ENCODE peak calls at places on chromosomes 3 and 15, in six cellular contexts. One of them, this sample, is unnamed.

GRCh38 chr15:36358094-36358961 is 221.1 kb upstream of the CDIN1 start:
- DNase-seq in neuronal stem cell: no peak
- DNase-seq in H9: no peak
- DNase-seq in mesenchymal stem cell: peak; percentile 75
- DNase-seq in IMR-90: peak; percentile 95
- DNase-seq in H1: no peak
- DNase-seq in this sample: no peak

GRCh38 chr3:60841355-60841754 is 409.9 kb downstream of the FHIT start:
- DNase-seq in neuronal stem cell: no peak
- DNase-seq in H9: no peak
- DNase-seq in mesenchymal stem cell: peak; percentile 64
- DNase-seq in IMR-90: no peak
- DNase-seq in H1: no peak
- DNase-seq in this sample: peak; percentile 33

GRCh38 chr3:112390783-112391641 is 58.1 kb downstream of the CD200 start:
- DNase-seq in neuronal stem cell: peak; percentile 3
- DNase-seq in H9: peak; percentile 68
- DNase-seq in mesenchymal stem cell: peak; percentile 81
- DNase-seq in IMR-90: peak; percentile 98
- DNase-seq in H1: peak; percentile 38
- DNase-seq in this sample: peak; percentile 66

GRCh38 chr15:80107774-80108173 is 45.0 kb upstream of the FAH start:
- DNase-seq in neuronal stem cell: no peak
- DNase-seq in H9: no peak
- DNase-seq in mesenchymal stem cell: no peak
- DNase-seq in IMR-90: no peak
- DNase-seq in H1: no peak
- DNase-seq in this sample: peak; percentile 7

GRCh38 chr3:25895443-25895842 is 105.6 kb downstream of the OXSM start:
- DNase-seq in neuronal stem cell: no peak
- DNase-seq in H9: no peak
- DNase-seq in mesenchymal stem cell: no peak
- DNase-seq in IMR-90: peak; percentile 84
- DNase-seq in H1: no peak
- DNase-seq in this sample: peak; percentile 68

GRCh38 chr15:59622289-59622688 is 10.7 kb downstream of the GCNT3 start:
- DNase-seq in neuronal stem cell: no peak
- DNase-seq in H9: peak; percentile 75
- DNase-seq in mesenchymal stem cell: peak; percentile 47
- DNase-seq in IMR-90: peak; percentile 34
- DNase-seq in H1: peak; percentile 21
- DNase-seq in this sample: peak; percentile 71

GRCh38 chr15:92902020-92902419 is 1.9 kb downstream of the CHD2 start:
- DNase-seq in neuronal stem cell: no peak
- DNase-seq in H9: no peak
- DNase-seq in mesenchymal stem cell: no peak
- DNase-seq in IMR-90: no peak
- DNase-seq in H1: no peak
- DNase-seq in this sample: no peak

GRCh38 chr3:197881601-197882000 is 68.4 kb upstream of the RPL35A start:
- DNase-seq in neuronal stem cell: no peak
- DNase-seq in H9: no peak
- DNase-seq in mesenchymal stem cell: no peak
- DNase-seq in IMR-90: no peak
- DNase-seq in H1: no peak
- DNase-seq in this sample: no peak

GRCh38 chr3:126352476-126353454 is 4.4 kb downstream of the KLF15 start:
- DNase-seq in neuronal stem cell: no peak
- DNase-seq in H9: no peak
- DNase-seq in mesenchymal stem cell: no peak
- DNase-seq in IMR-90: peak; percentile 40
- DNase-seq in H1: no peak
- DNase-seq in this sample: no peak

GRCh38 chr15:62455441-62455921 is 290.4 kb upstream of the C2CD4B start:
- DNase-seq in neuronal stem cell: no peak
- DNase-seq in H9: no peak
- DNase-seq in mesenchymal stem cell: peak; percentile 42
- DNase-seq in IMR-90: peak; percentile 50
- DNase-seq in H1: no peak
- DNase-seq in this sample: no peak

GRCh38 chr3:172512363-172512762 is 10.9 kb downstream of the TNFSF10 start:
- DNase-seq in neuronal stem cell: no peak
- DNase-seq in H9: no peak
- DNase-seq in mesenchymal stem cell: peak; percentile 41
- DNase-seq in IMR-90: no peak
- DNase-seq in H1: no peak
- DNase-seq in this sample: no peak

GRCh38 chr15:88398011-88398410 is 69.2 kb downstream of the MRPL46 start:
- DNase-seq in neuronal stem cell: no peak
- DNase-seq in H9: no peak
- DNase-seq in mesenchymal stem cell: no peak
- DNase-seq in IMR-90: no peak
- DNase-seq in H1: no peak
- DNase-seq in this sample: no peak

GRCh38 chr3:14141144-14141543 is 16.3 kb downstream of the TMEM43 start:
- DNase-seq in neuronal stem cell: no peak
- DNase-seq in H9: no peak
- DNase-seq in mesenchymal stem cell: no peak
- DNase-seq in IMR-90: peak; percentile 50
- DNase-seq in H1: no peak
- DNase-seq in this sample: no peak

GRCh38 chr3:66520716-66521115 is 19.9 kb upstream of the LRIG1 start:
- DNase-seq in neuronal stem cell: no peak
- DNase-seq in H9: no peak
- DNase-seq in mesenchymal stem cell: peak; percentile 13
- DNase-seq in IMR-90: peak; percentile 64
- DNase-seq in H1: no peak
- DNase-seq in this sample: no peak

GRCh38 chr3:4981688-4982494 is 2.7 kb downstream of the BHLHE40 start:
- DNase-seq in neuronal stem cell: no peak
- DNase-seq in H9: no peak
- DNase-seq in mesenchymal stem cell: peak; percentile 90
- DNase-seq in IMR-90: peak; percentile 81
- DNase-seq in H1: no peak
- DNase-seq in this sample: peak; percentile 82

GRCh38 chr3:138271189-138271794 is 58.4 kb downstream of the NME9 start:
- DNase-seq in neuronal stem cell: no peak
- DNase-seq in H9: no peak
- DNase-seq in mesenchymal stem cell: no peak
- DNase-seq in IMR-90: no peak
- DNase-seq in H1: no peak
- DNase-seq in this sample: no peak

GRCh38 chr3:99286266-99286845 is 352.0 kb upstream of the COL8A1 start:
- DNase-seq in neuronal stem cell: no peak
- DNase-seq in H9: no peak
- DNase-seq in mesenchymal stem cell: peak; percentile 3
- DNase-seq in IMR-90: no peak
- DNase-seq in H1: no peak
- DNase-seq in this sample: no peak

GRCh38 chr3:45599424-45599886 is 4.9 kb downstream of the LIMD1 start:
- DNase-seq in neuronal stem cell: no peak
- DNase-seq in H9: no peak
- DNase-seq in mesenchymal stem cell: no peak
- DNase-seq in IMR-90: no peak
- DNase-seq in H1: no peak
- DNase-seq in this sample: no peak

GRCh38 chr15:62983956-62984355 is 58.6 kb upstream of the TPM1 start:
- DNase-seq in neuronal stem cell: no peak
- DNase-seq in H9: no peak
- DNase-seq in mesenchymal stem cell: no peak
- DNase-seq in IMR-90: no peak
- DNase-seq in H1: no peak
- DNase-seq in this sample: no peak

GRCh38 chr3:51622402-51622801 is 48.6 kb upstream of the TEX264 start:
- DNase-seq in neuronal stem cell: no peak
- DNase-seq in H9: no peak
- DNase-seq in mesenchymal stem cell: peak; percentile 11
- DNase-seq in IMR-90: peak; percentile 10
- DNase-seq in H1: no peak
- DNase-seq in this sample: no peak

GRCh38 chr3:51619983-51620382 is 51.1 kb upstream of the TEX264 start:
- DNase-seq in neuronal stem cell: no peak
- DNase-seq in H9: no peak
- DNase-seq in mesenchymal stem cell: no peak
- DNase-seq in IMR-90: no peak
- DNase-seq in H1: no peak
- DNase-seq in this sample: no peak

GRCh38 chr3:51620543-51620942 is 50.5 kb upstream of the TEX264 start:
- DNase-seq in neuronal stem cell: no peak
- DNase-seq in H9: no peak
- DNase-seq in mesenchymal stem cell: peak; percentile 63
- DNase-seq in IMR-90: peak; percentile 83
- DNase-seq in H1: no peak
- DNase-seq in this sample: no peak

GRCh38 chr3:51621091-51621892 is 49.8 kb upstream of the TEX264 start:
- DNase-seq in neuronal stem cell: no peak
- DNase-seq in H9: no peak
- DNase-seq in mesenchymal stem cell: peak; percentile 39
- DNase-seq in IMR-90: peak; percentile 18
- DNase-seq in H1: no peak
- DNase-seq in this sample: peak; percentile 5

GRCh38 chr3:51622868-51623267 is 48.2 kb upstream of the TEX264 start:
- DNase-seq in neuronal stem cell: no peak
- DNase-seq in H9: no peak
- DNase-seq in mesenchymal stem cell: no peak
- DNase-seq in IMR-90: peak; percentile 72
- DNase-seq in H1: no peak
- DNase-seq in this sample: no peak
- H3K18ac ChIP-seq in neuronal stem cell: no peak overlapping the region
- H3K18ac ChIP-seq in H9: no peak overlapping the region
- H3K18ac ChIP-seq in mesenchymal stem cell: no peak overlapping the region
- H3K18ac ChIP-seq in IMR-90: no peak overlapping the region
- H3K18ac ChIP-seq in H1: no peak overlapping the region
- H3K18ac ChIP-seq in this sample: no peak overlapping the region

GRCh38 chr15:66633346-66633745 is 67.5 kb upstream of the LCTL start:
- DNase-seq in neuronal stem cell: no peak
- DNase-seq in H9: no peak
- DNase-seq in mesenchymal stem cell: no peak
- DNase-seq in IMR-90: no peak
- DNase-seq in H1: no peak
- DNase-seq in this sample: no peak

GRCh38 chr15:66628976-66629723 is 63.4 kb upstream of the LCTL start:
- DNase-seq in neuronal stem cell: no peak
- DNase-seq in H9: no peak
- DNase-seq in mesenchymal stem cell: no peak
- DNase-seq in IMR-90: no peak
- DNase-seq in H1: no peak
- DNase-seq in this sample: no peak

GRCh38 chr15:66631616-66632263 is 65.9 kb upstream of the LCTL start:
- DNase-seq in neuronal stem cell: no peak
- DNase-seq in H9: no peak
- DNase-seq in mesenchymal stem cell: no peak
- DNase-seq in IMR-90: no peak
- DNase-seq in H1: no peak
- DNase-seq in this sample: no peak

GRCh38 chr15:66630801-66631351 is 65.1 kb upstream of the LCTL start:
- DNase-seq in neuronal stem cell: no peak
- DNase-seq in H9: no peak
- DNase-seq in mesenchymal stem cell: no peak
- DNase-seq in IMR-90: no peak
- DNase-seq in H1: no peak
- DNase-seq in this sample: peak; percentile 82

GRCh38 chr15:66629817-66630576 is 64.2 kb upstream of the LCTL start:
- DNase-seq in neuronal stem cell: no peak
- DNase-seq in H9: no peak
- DNase-seq in mesenchymal stem cell: no peak
- DNase-seq in IMR-90: no peak
- DNase-seq in H1: no peak
- DNase-seq in this sample: no peak
- H3K18ac ChIP-seq in neuronal stem cell: no peak overlapping the region
- H3K18ac ChIP-seq in H9: no peak overlapping the region
- H3K18ac ChIP-seq in mesenchymal stem cell: no peak overlapping the region
- H3K18ac ChIP-seq in IMR-90: no peak overlapping the region
- H3K18ac ChIP-seq in H1: peak overlapping the region; percentile 53
- H3K18ac ChIP-seq in this sample: peak overlapping the region; percentile 85

DNA sequence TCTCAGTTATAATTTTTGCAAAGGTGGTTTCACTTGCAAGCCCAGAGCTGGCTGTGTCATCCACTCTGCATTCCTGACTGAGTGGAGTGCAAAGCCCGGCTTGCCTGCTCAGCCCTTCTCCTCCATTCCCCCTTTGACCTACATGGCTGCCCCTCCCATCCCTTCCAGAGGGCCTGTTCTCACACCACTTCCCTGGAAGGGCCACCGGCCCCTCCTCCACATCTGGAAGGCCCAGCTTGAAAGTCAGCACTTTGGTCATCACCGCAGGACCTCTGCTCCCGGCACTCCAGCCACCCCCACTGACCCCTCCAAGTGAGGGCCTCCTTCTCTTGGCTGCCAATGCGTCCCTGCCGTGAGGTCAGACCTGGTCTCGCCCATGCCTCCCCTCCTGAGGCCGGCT is 74.1 kb upstream of the RNF7 start:
- DNase-seq in neuronal stem cell: no peak
- DNase-seq in H9: no peak
- DNase-seq in mesenchymal stem cell: peak; percentile 39
- DNase-seq in IMR-90: peak; percentile 48
- DNase-seq in H1: no peak
- DNase-seq in this sample: peak; percentile 42
- H3K18ac ChIP-seq in neuronal stem cell: no peak overlapping the region
- H3K18ac ChIP-seq in H9: no peak overlapping the region
- H3K18ac ChIP-seq in mesenchymal stem cell: peak overlapping the region; percentile 55
- H3K18ac ChIP-seq in IMR-90: no peak overlapping the region
- H3K18ac ChIP-seq in H1: no peak overlapping the region
- H3K18ac ChIP-seq in this sample: no peak overlapping the region

GRCh38 chr3:12941495-12942023 is 100.2 kb upstream of the RPL32 start:
- DNase-seq in neuronal stem cell: no peak
- DNase-seq in H9: no peak
- DNase-seq in mesenchymal stem cell: no peak
- DNase-seq in IMR-90: no peak
- DNase-seq in H1: no peak
- DNase-seq in this sample: no peak
- H3K18ac ChIP-seq in neuronal stem cell: no peak overlapping the region
- H3K18ac ChIP-seq in H9: no peak overlapping the region
- H3K18ac ChIP-seq in mesenchymal stem cell: no peak overlapping the region
- H3K18ac ChIP-seq in IMR-90: no peak overlapping the region
- H3K18ac ChIP-seq in H1: no peak overlapping the region
- H3K18ac ChIP-seq in this sample: no peak overlapping the region

DNA sequence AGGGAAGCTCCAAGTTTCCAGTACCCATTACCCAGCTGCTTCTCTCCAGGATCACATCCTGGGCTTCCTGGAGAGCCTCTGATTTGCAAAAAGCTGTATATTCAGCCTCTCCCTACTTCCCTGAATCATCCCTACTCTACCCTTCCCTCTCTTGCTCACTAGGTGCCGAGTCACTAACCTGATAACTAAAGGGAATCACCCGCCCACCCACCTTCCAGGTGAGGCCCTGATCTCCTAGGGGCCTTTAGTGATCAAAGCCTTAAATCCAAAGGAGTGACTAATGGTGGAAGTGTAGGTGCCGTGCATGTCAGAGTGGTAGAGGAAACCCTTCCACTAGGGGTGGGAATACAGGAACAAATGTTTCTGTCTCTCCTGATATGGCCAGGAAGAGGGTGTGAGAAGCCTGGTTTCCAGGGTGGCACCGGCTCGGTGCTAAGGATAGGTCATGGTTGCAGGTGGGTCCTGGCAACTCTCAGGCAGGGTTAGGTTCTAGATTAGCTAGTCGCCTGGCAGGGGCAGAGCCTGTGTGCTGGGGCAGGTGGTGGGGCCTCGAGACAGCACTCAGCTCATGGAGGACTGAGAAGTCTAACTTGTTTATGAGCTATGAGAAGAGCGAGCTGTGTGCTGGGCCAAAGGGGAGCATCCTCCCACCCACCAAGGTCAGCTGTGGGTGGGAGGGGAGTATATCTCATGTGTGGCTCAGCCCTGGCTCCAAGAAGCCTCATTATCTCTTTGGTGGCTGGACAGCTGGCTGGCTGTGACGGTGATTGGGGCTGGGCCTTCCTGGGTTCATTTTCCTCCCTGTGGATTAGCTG is 10.1 kb downstream of the SEMA7A start:
- DNase-seq in neuronal stem cell: no peak
- DNase-seq in H9: no peak
- DNase-seq in mesenchymal stem cell: no peak
- DNase-seq in IMR-90: no peak
- DNase-seq in H1: no peak
- DNase-seq in this sample: no peak
- H3K18ac ChIP-seq in neuronal stem cell: peak overlapping the region; percentile 40
- H3K18ac ChIP-seq in H9: no peak overlapping the region
- H3K18ac ChIP-seq in mesenchymal stem cell: no peak overlapping the region
- H3K18ac ChIP-seq in IMR-90: peak overlapping the region; percentile 82
- H3K18ac ChIP-seq in H1: no peak overlapping the region
- H3K18ac ChIP-seq in this sample: no peak overlapping the region